ENCODE peak calls at places on chromosomes 1 and 21, in ten cellular contexts. N is GM13977; J is stimulated activated CD8-positive, alpha-beta memory T cell treated with anti-CD3 and anti-CD28 coated beads, Interleukin-7, amount 100 ng/mL, for 24 hours; Z is activated CD4-positive, alpha-beta T cell treated with anti-CD3 and anti-CD28 coated beads, Interleukin-2, amount 50 U/mL, for 24 hours; Y is activated naive CD4-positive, alpha-beta T cell treated with anti-CD3 and anti-CD28 coated beads, Interleukin-2, amount 50 U/mL, for 16 hours; K is stimulated activated CD4-positive, alpha-beta T cell treated with anti-CD3 and anti-CD28 coated beads, Interleukin-12 subunit alpha, Interleukin-12 subunit beta, amount 100 ng/mL, for 24 hours; O is head of caudate nucleus; I is SK-N-MC; C is memory B cell; A is T-helper 1 cell. V is an unnamed sample.

GRCh38 chr1:61839702-61840101 is 97.4 kb downstream of the PATJ start:
- DNase-seq in N (no peak), J (no peak), Z (no peak), Y (no peak), K (no peak), O (no peak), I (no peak), C (no peak), A (no peak), V (no peak)

GRCh38 chr1:161951646-161952045 is 72.0 kb downstream of the OLFML2B start:
- DNase-seq in N (no peak), J (no peak), Z (no peak), Y (no peak), K (no peak), O (no peak), I (no peak), C (no peak), A (no peak), V (no peak)

GRCh38 chr1:151513626-151514101 is 2.5 kb downstream of the CGN start:
- DNase-seq in N (no peak), J (no peak), Z (no peak), Y (no peak), K (peak; percentile 11), O (no peak), I (no peak), C (no peak), A (no peak), V (peak; percentile 59)

GRCh38 chr1:16900771-16901170 is 5.0 kb downstream of the RNU1-2 start:
- DNase-seq in N (no peak), J (no peak), Z (no peak), Y (no peak), K (no peak), O (no peak), I (no peak), C (no peak), A (no peak), V (no peak)

GRCh38 chr1:11944358-11944981 is 10.0 kb downstream of the PLOD1 start:
- DNase-seq in N (no peak), J (no peak), Z (no peak), Y (no peak), K (no peak), O (no peak), I (no peak), C (no peak), A (no peak), V (peak; percentile 71)

GRCh38 chr1:21869620-21870121 is 57.6 kb downstream of the LDLRAD2 start:
- DNase-seq in N (no peak), J (no peak), Z (no peak), Y (no peak), K (no peak), O (peak; percentile 74), I (no peak), C (no peak), A (no peak), V (no peak)

GRCh38 chr1:246836169-246836568 is 95.6 kb downstream of the AHCTF1 start:
- DNase-seq in N (no peak), J (no peak), Z (no peak), Y (no peak), K (no peak), O (no peak), I (no peak), C (no peak), A (no peak), V (no peak)

GRCh38 chr1:38581396-38581795 is 278.2 kb downstream of the RRAGC start:
- DNase-seq in N (no peak), J (no peak), Z (no peak), Y (no peak), K (no peak), O (no peak), I (no peak), C (no peak), A (no peak), V (no peak)

GRCh38 chr1:25503551-25504426 is 39.6 kb upstream of the LDLRAP1 start:
- DNase-seq in N (no peak), J (peak; percentile 29), Z (peak; percentile 52), Y (peak; percentile 75), K (peak; percentile 44), O (peak; percentile 64), I (no peak), C (peak; percentile 44), A (peak; percentile 45), V (peak; percentile 68)

GRCh38 chr1:90724361-90724760 is 7.3 kb upstream of the BARHL2 start:
- DNase-seq in N (peak; percentile 18), J (no peak), Z (no peak), Y (no peak), K (no peak), O (no peak), I (no peak), C (no peak), A (no peak), V (no peak)

GRCh38 chr1:218424528-218424927 is 79.4 kb downstream of the TGFB2 start:
- DNase-seq in N (no peak), J (no peak), Z (no peak), Y (no peak), K (no peak), O (no peak), I (no peak), C (no peak), A (no peak), V (no peak)

GRCh38 chr1:222696741-222697140 is 15.6 kb downstream of the AIDA start:
- DNase-seq in N (no peak), J (no peak), Z (no peak), Y (no peak), K (no peak), O (no peak), I (no peak), C (no peak), A (no peak), V (no peak)

GRCh38 chr1:944341-945325 is 14.4 kb downstream of the NOC2L start:
- DNase-seq in N (no peak), J (no peak), Z (no peak), Y (no peak), K (no peak), O (no peak), I (no peak), C (no peak), A (no peak), V (no peak)

GRCh38 chr1:235073968-235074334 is 54.7 kb downstream of the TOMM20 start:
- DNase-seq in N (no peak), J (no peak), Z (no peak), Y (no peak), K (no peak), O (no peak), I (no peak), C (no peak), A (no peak), V (no peak)

GRCh38 chr1:53734650-53735211 is 4.2 kb downstream of the GLIS1 start:
- DNase-seq in N (no peak), J (no peak), Z (no peak), Y (no peak), K (no peak), O (no peak), I (no peak), C (no peak), A (no peak), V (no peak)

GRCh38 chr1:1256956-1257871 is 10.7 kb upstream of the C1QTNF12 start:
- DNase-seq in N (no peak), J (no peak), Z (no peak), Y (no peak), K (no peak), O (no peak), I (no peak), C (no peak), A (no peak), V (no peak)

GRCh38 chr21:42561742-42562141 is 48.1 kb downstream of the SLC37A1 start:
- DNase-seq in N (peak; percentile 61), J (no peak), Z (no peak), Y (no peak), K (no peak), O (no peak), I (no peak), C (no peak), A (peak; percentile 21), V (no peak)

GRCh38 chr21:36330904-36331303 is 10.9 kb downstream of the MORC3 start:
- DNase-seq in N (peak; percentile 65), J (no peak), Z (peak; percentile 26), Y (peak; percentile 55), K (peak; percentile 18), O (peak; percentile 67), I (no peak), C (no peak), A (peak; percentile 52), V (no peak)